ENCODE peak calls at places on chromosomes 11 and 22, in six cellular contexts. Q, A, U, W, H and F are unnamed samples.
A peak's percentile ranks its signal among the peaks of the same experiment; 100 is the strongest.

GRCh38 chr11:112298535-112298934 is 37.9 kb upstream of the PLET1 start:
- DNase-seq in Q (no peak), W (no peak), U (no peak), A (no peak), H (no peak), F (no peak)

GRCh38 chr11:93329936-93330445 is 551 bp upstream of the DEUP1 start:
- DNase-seq in U (no peak), H (peak; percentile 53), A (no peak), W (peak; percentile 55), Q (no peak), F (peak; percentile 62)

GRCh38 chr22:47474895-47475294 is 712.4 kb downstream of the TBC1D22A start:
- DNase-seq in H (no peak), A (no peak), W (no peak), Q (no peak), U (no peak), F (no peak)

GRCh38 chr11:109138200-109138599 is 283.8 kb upstream of the C11orf87 start:
- DNase-seq in A (peak; percentile 11), U (no peak), W (no peak), H (no peak), Q (no peak), F (no peak)

GRCh38 chr11:113496026-113496651 is 20.9 kb upstream of the DRD2 start:
- DNase-seq in Q (no peak), W (no peak), A (no peak), H (no peak), U (no peak), F (no peak)

GRCh38 chr11:77115181-77115611 is 12.6 kb downstream of the OMP start:
- DNase-seq in A (no peak), U (no peak), Q (no peak), H (peak; percentile 51), W (no peak), F (peak; percentile 67)

GRCh38 chr11:44565746-44566558 is 489 bp downstream of the CD82 start:
- DNase-seq in U (no peak), Q (no peak), W (no peak), H (peak; percentile 30), A (no peak), F (peak; percentile 45)

GRCh38 chr11:112165049-112165448 is 1.2 kb upstream of the IL18 start:
- DNase-seq in Q (no peak), U (no peak), W (no peak), A (no peak), H (no peak), F (no peak)

GRCh38 chr11:116837231-116838091 is at the start of gene APOA1:
- DNase-seq in H (peak; percentile 83), Q (peak; percentile 21), W (no peak), U (no peak), A (no peak), F (no peak)

GRCh38 chr11:67572747-67573419 is 10.7 kb upstream of the GSTP1 start:
- DNase-seq in A (peak; percentile 48), H (peak; percentile 78), U (peak; percentile 76), W (no peak), Q (no peak), F (peak; percentile 77)

GRCh38 chr11:2801711-2802388 is 83.7 kb downstream of the CDKN1C start:
- DNase-seq in H (no peak), A (no peak), W (peak; percentile 44), U (no peak), Q (no peak), F (peak; percentile 26)

GRCh38 chr11:16561150-16561549 is 177.3 kb upstream of the C11orf58 start:
- DNase-seq in W (no peak), A (peak; percentile 63), Q (no peak), H (no peak), U (no peak), F (no peak)

GRCh38 chr11:10514713-10515112 is 26.3 kb downstream of the RNF141 start:
- DNase-seq in H (no peak), A (peak; percentile 14), U (no peak), W (no peak), Q (no peak), F (no peak)

GRCh38 chr22:25357606-25358420 is 138.4 kb downstream of the CRYBB2 start:
- DNase-seq in Q (no peak), H (no peak), W (no peak), U (no peak), A (no peak), F (no peak)

GRCh38 chr22:20946991-20947390 is 20.1 kb upstream of the AIFM3 start:
- DNase-seq in U (no peak), A (no peak), Q (no peak), H (no peak), W (no peak), F (no peak)
- H3K79me1 ChIP-seq in U (peaks cover 2% of the 10 kb centered on the region), A (peaks cover 25% of the 10 kb centered on the region), Q (peaks cover 2% of the 10 kb centered on the region), H (peaks cover 17% of the 10 kb centered on the region), W (peaks cover 12% of the 10 kb centered on the region), F (peaks cover 7% of the 10 kb centered on the region)

GRCh38 chr11:1520209-1520986 is 33.8 kb upstream of the MOB2 start:
- DNase-seq in Q (no peak), W (no peak), A (no peak), H (no peak), U (no peak), F (no peak)

GRCh38 chr11:1520987-1521349 is 34.4 kb upstream of the MOB2 start:
- DNase-seq in U (no peak), A (no peak), H (no peak), W (no peak), Q (no peak), F (no peak)

GRCh38 chr11:1522081-1522424 is 35.5 kb upstream of the MOB2 start:
- DNase-seq in Q (no peak), U (no peak), A (no peak), H (no peak), W (no peak), F (no peak)

GRCh38 chr11:1523077-1523476 is 36.5 kb upstream of the MOB2 start:
- DNase-seq in A (no peak), W (no peak), Q (no peak), H (no peak), U (no peak), F (no peak)

GRCh38 chr11:1521382-1522080 is 35.0 kb upstream of the MOB2 start:
- DNase-seq in A (no peak), H (no peak), Q (no peak), U (no peak), W (no peak), F (no peak)
- H3K79me1 ChIP-seq in A (peaks cover 28% of the 10 kb centered on the region), H (peaks cover 5% of the 10 kb centered on the region), Q (peaks cover 14% of the 10 kb centered on the region), U (no peaks in the 10 kb centered on the region), W (peaks cover 7% of the 10 kb centered on the region), F (peaks cover 2% of the 10 kb centered on the region)

DNA sequence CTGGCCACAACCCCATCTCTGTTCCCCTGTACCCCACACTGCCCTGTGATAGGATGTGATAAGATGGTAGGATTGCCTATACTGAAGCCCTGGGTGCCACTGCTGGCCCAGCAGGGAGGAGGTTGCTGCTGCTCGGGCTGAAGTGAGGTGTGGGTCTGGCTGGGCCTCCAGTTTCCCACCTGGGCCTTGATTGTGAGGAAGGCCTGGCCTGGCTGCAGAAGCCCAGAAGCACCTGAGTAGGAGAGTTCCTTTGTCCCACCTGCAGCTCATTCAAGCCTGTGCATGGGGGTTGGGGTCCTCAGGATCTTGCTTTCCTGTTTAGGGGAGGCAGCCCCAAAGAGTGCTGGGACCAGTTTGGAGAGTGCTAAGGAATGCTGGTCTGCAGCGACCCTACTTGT is 3.3 kb downstream of the ST3GAL4 start:
- DNase-seq in A (no peak), H (no peak), W (peak; percentile 43), Q (no peak), U (no peak), F (no peak)
- H3K79me1 ChIP-seq in A (peaks cover 20% of the 10 kb centered on the region), H (peaks cover 16% of the 10 kb centered on the region), W (peaks cover 12% of the 10 kb centered on the region), Q (peaks cover 16% of the 10 kb centered on the region), U (peaks cover 15% of the 10 kb centered on the region), F (no peaks in the 10 kb centered on the region)

GRCh38 chr11:66510990-66511339 is 530 bp downstream of the BBS1 start:
- DNase-seq in W (no peak), Q (no peak), A (no peak), H (no peak), U (no peak), F (no peak)
- H3K79me1 ChIP-seq in W (no peaks in the 10 kb centered on the region), Q (peaks cover 3% of the 10 kb centered on the region), A (peaks cover 13% of the 10 kb centered on the region), H (peaks cover 6% of the 10 kb centered on the region), U (peaks cover 2% of the 10 kb centered on the region), F (no peaks in the 10 kb centered on the region)

GRCh38 chr11:57309106-57310059 is 15.4 kb downstream of the TNKS1BP1 start:
- DNase-seq in U (no peak), W (no peak), H (no peak), A (no peak), Q (no peak), F (no peak)

GRCh38 chr11:57311109-57311936 is 13.4 kb downstream of the TNKS1BP1 start:
- DNase-seq in A (peak; percentile 97), Q (peak; percentile 75), W (peak; percentile 94), U (peak; percentile 94), H (peak; percentile 98), F (peak; percentile 98)

GRCh38 chr11:57308426-57309060 is 16.2 kb downstream of the TNKS1BP1 start:
- DNase-seq in Q (no peak), A (no peak), U (no peak), W (no peak), H (no peak), F (no peak)

GRCh38 chr11:57310630-57311086 is 14.1 kb downstream of the TNKS1BP1 start:
- DNase-seq in A (peak; percentile 27), W (no peak), H (no peak), U (no peak), Q (no peak), F (no peak)

GRCh38 chr11:57310091-57310490 is 14.7 kb downstream of the TNKS1BP1 start:
- DNase-seq in A (no peak), U (no peak), W (no peak), Q (no peak), H (no peak), F (no peak)
- H3K79me1 ChIP-seq in A (peaks cover 27% of the 10 kb centered on the region), U (peaks cover 14% of the 10 kb centered on the region), W (peaks cover 26% of the 10 kb centered on the region), Q (peaks cover 8% of the 10 kb centered on the region), H (peaks cover 39% of the 10 kb centered on the region), F (no peaks in the 10 kb centered on the region)